ENCODE peak calls at places on chromosomes 1 and 21, in six cellular contexts. Q is transverse colon, W is fibroblast of lung, P is BE2C, Z is lower lobe of right lung, I is spleen. R is an unnamed sample.

GRCh38 chr1:220999872-221000863 is 120.9 kb downstream of the HLX start:
- DNase-seq in Q (peak), W (peak), P (no peak), Z (no peak), I (no peak), R (peak)

GRCh38 chr1:50700226-50701020 is 259.6 kb downstream of the FAF1 start:
- DNase-seq in Q (no peak), W (peak), P (no peak), Z (no peak), I (no peak), R (no peak)

GRCh38 chr1:179080866-179081695 is 789 bp upstream of the TOR3A start:
- DNase-seq in Q (no peak), W (no peak), P (no peak), Z (no peak), I (no peak), R (no peak)

GRCh38 chr1:230090194-230090711 is 23.2 kb downstream of the GALNT2 start:
- DNase-seq in Q (no peak), W (peak), P (no peak), Z (no peak), I (no peak), R (peak)

GRCh38 chr1:246690100-246690499 is 34.1 kb upstream of the SCCPDH start:
- DNase-seq in Q (no peak), W (no peak), P (no peak), Z (no peak), I (no peak), R (no peak)

GRCh38 chr1:246324711-246325110 is 182.4 kb downstream of the SMYD3 start:
- DNase-seq in Q (no peak), W (peak), P (no peak), Z (no peak), I (no peak), R (no peak)

GRCh38 chr1:45134468-45134873 is 71.9 kb downstream of the ZSWIM5 start:
- DNase-seq in Q (no peak), W (no peak), P (no peak), Z (no peak), I (no peak), R (no peak)

GRCh38 chr1:210633636-210634035 is 304.9 kb downstream of the HHAT start:
- DNase-seq in Q (no peak), W (no peak), P (no peak), Z (no peak), I (no peak), R (no peak)

GRCh38 chr1:22567994-22568393 is 4.7 kb downstream of the EPHA8 start:
- DNase-seq in Q (no peak), W (no peak), P (no peak), Z (no peak), I (no peak), R (no peak)

GRCh38 chr1:179143332-179143731 is 61.5 kb downstream of the TOR3A start:
- DNase-seq in Q (no peak), W (peak), P (no peak), Z (no peak), I (no peak), R (no peak)

GRCh38 chr1:95233321-95233736 is 681 bp upstream of the RWDD3 start:
- DNase-seq in Q (peak), W (peak), P (no peak), Z (no peak), I (peak), R (peak)

GRCh38 chr1:214306270-214306669 is 25.3 kb downstream of the SMYD2 start:
- DNase-seq in Q (no peak), W (no peak), P (no peak), Z (no peak), I (no peak), R (no peak)

GRCh38 chr1:111203681-111204210 is 3.3 kb upstream of the DENND2D start:
- DNase-seq in Q (peak), W (peak), P (peak), Z (peak), I (peak), R (peak)

GRCh38 chr1:6108937-6109636 is 63.4 kb downstream of the KCNAB2 start:
- DNase-seq in Q (peak), W (peak), P (peak), Z (peak), I (peak), R (peak)

GRCh38 chr1:64167176-64167575 is 36.2 kb upstream of the UBE2U start:
- DNase-seq in Q (no peak), W (peak), P (no peak), Z (no peak), I (no peak), R (no peak)

GRCh38 chr21:35520302-35520701 is 471.2 kb upstream of the RUNX1 start:
- DNase-seq in Q (no peak), W (no peak), P (no peak), Z (no peak), I (no peak), R (no peak)

GRCh38 chr1:228090613-228091081 is 8.1 kb downstream of the ARF1 start:
- DNase-seq in Q (peak), W (peak), P (no peak), Z (no peak), I (peak), R (peak)

GRCh38 chr1:87115317-87115885 is 201.0 kb downstream of the HS2ST1 start:
- DNase-seq in Q (no peak), W (peak), P (no peak), Z (no peak), I (no peak), R (no peak)

GRCh38 chr1:103546496-103546895 is 21.0 kb downstream of the RNPC3 start:
- DNase-seq in Q (no peak), W (no peak), P (no peak), Z (no peak), I (no peak), R (no peak)

GRCh38 chr1:156258859-156259258 is 11.0 kb upstream of the PAQR6 start:
- DNase-seq in Q (no peak), W (no peak), P (no peak), Z (no peak), I (no peak), R (no peak)
- TF ChIP-seq CTCF in Q (no peak), W (no peak), P (no peak), Z (no peak), I (no peak), R (no peak)

GRCh38 chr1:208036177-208036808 is 125.4 kb upstream of the CD34 start:
- DNase-seq in Q (no peak), W (no peak), P (no peak), Z (no peak), I (no peak), R (no peak)
- TF ChIP-seq CTCF in Q (no peak), W (no peak), P (peak), Z (no peak), I (no peak), R (no peak)

GRCh38 chr1:96756789-96757188 is 35.2 kb downstream of the PTBP2 start:
- DNase-seq in Q (no peak), W (no peak), P (no peak), Z (no peak), I (no peak), R (no peak)
- TF ChIP-seq CTCF in Q (no peak), W (no peak), P (peak), Z (no peak), I (no peak), R (no peak)

GRCh38 chr1:101567582-101568189 is 330.9 kb downstream of the S1PR1 start:
- DNase-seq in Q (peak), W (peak), P (peak), Z (peak), I (no peak), R (peak)
- TF ChIP-seq CTCF in Q (peak), W (peak), P (peak), Z (peak), I (peak), R (peak)

GRCh38 chr1:10692401-10693021 is 103.9 kb downstream of the CASZ1 start:
- DNase-seq in Q (peak), W (no peak), P (peak), Z (peak), I (peak), R (no peak)
- TF ChIP-seq CTCF in Q (peak), W (peak), P (peak), Z (peak), I (peak), R (peak)

R was measured in adrenal gland.